ENCODE peak calls at places on chromosomes 16 and 17, in eight cellular contexts. C is HCEC 1CT, E is SK-N-MC, Z is NCI-H1417, L is KG1, R is fibroblast of pulmonary artery, Y is AG09309, A is aorta. T is an unnamed sample.

GRCh38 chr17:2011421-2012371 is 13.4 kb downstream of the RTN4RL1 start:
- DNase-seq in C (no peak), E (peak; percentile 16), Z (no peak), L (no peak), R (no peak), Y (no peak), A (peak; percentile 75), T (no peak)

GRCh38 chr17:49252148-49252682 is 21.6 kb upstream of the PHOSPHO1 start:
- DNase-seq in C (peak; percentile 24), E (no peak), Z (no peak), L (no peak), R (peak; percentile 58), Y (no peak), A (no peak), T (no peak)

GRCh38 chr17:81794509-81794908 is 9.4 kb upstream of the GCGR start:
- DNase-seq in C (no peak), E (no peak), Z (peak; percentile 40), L (no peak), R (peak; percentile 14), Y (no peak), A (no peak), T (no peak)

GRCh38 chr17:37708616-37709212 is 36.1 kb downstream of the HNF1B start:
- DNase-seq in C (no peak), E (no peak), Z (no peak), L (no peak), R (no peak), Y (no peak), A (no peak), T (no peak)

GRCh38 chr16:80176114-80176513 is 364.7 kb upstream of the DYNLRB2 start:
- DNase-seq in C (no peak), E (no peak), Z (no peak), L (no peak), R (no peak), Y (no peak), A (no peak), T (no peak)

GRCh38 chr17:30236807-30237206 is 1.3 kb upstream of the SLC6A4 start:
- DNase-seq in C (peak; percentile 23), E (no peak), Z (peak; percentile 35), L (no peak), R (peak; percentile 40), Y (no peak), A (peak; percentile 85), T (no peak)

GRCh38 chr16:4416200-4417032 is at the start of gene CORO7:
- DNase-seq in C (peak; percentile 73), E (no peak), Z (peak; percentile 95), L (peak; percentile 84), R (peak; percentile 84), Y (no peak), A (peak; percentile 98), T (peak; percentile 87)

GRCh38 chr16:12729448-12729847 is 74.2 kb downstream of the CPPED1 start:
- DNase-seq in C (peak; percentile 27), E (no peak), Z (no peak), L (no peak), R (peak; percentile 50), Y (peak; percentile 62), A (no peak), T (no peak)

GRCh38 chr17:9943343-9943742 is 38.3 kb upstream of the RCVRN start:
- DNase-seq in C (no peak), E (no peak), Z (no peak), L (no peak), R (no peak), Y (no peak), A (peak; percentile 12), T (peak; percentile 81)

GRCh38 chr17:75371981-75372380 is 33.5 kb downstream of the GRB2 start:
- DNase-seq in C (no peak), E (no peak), Z (no peak), L (no peak), R (no peak), Y (no peak), A (no peak), T (no peak)

GRCh38 chr16:79269211-79269863 is 331.2 kb downstream of the MAF start:
- DNase-seq in C (no peak), E (no peak), Z (no peak), L (no peak), R (no peak), Y (no peak), A (no peak), T (no peak)

GRCh38 chr16:81421536-81421935 is 23.1 kb upstream of the CMIP start:
- DNase-seq in C (no peak), E (no peak), Z (no peak), L (no peak), R (no peak), Y (no peak), A (no peak), T (no peak)